ENCODE peak calls at places on chromosomes 13 and 19, in eight cellular contexts. L is testis; E is psoas muscle; X is fibroblast of lung; Z is K562; W is naive thymus-derived CD4-positive, alpha-beta T cell; S is left ventricle myocardium inferior; R is CD8-positive, alpha-beta T cell. D is an unnamed sample.
A peak's percentile ranks its signal among the peaks of the same experiment; 100 is the strongest.

GRCh38 chr13:59261928-59262488 is 901.7 kb downstream of the DIAPH3 start:
- DNase-seq in L (peak; percentile 18), E (no peak), X (peak; percentile 50), Z (peak; percentile 12), W (no peak), S (no peak), R (no peak), D (no peak)

GRCh38 chr19:4633140-4633967 is 6.0 kb upstream of the TNFAIP8L1 start:
- DNase-seq in L (peak; percentile 67), E (peak; percentile 50), X (peak; percentile 68), Z (peak; percentile 88), W (peak; percentile 31), S (peak; percentile 58), R (no peak), D (no peak)

GRCh38 chr13:73142091-73142490 is 83.3 kb downstream of the KLF5 start:
- DNase-seq in L (no peak), E (no peak), X (peak; percentile 4), Z (no peak), W (no peak), S (no peak), R (no peak), D (no peak)

GRCh38 chr13:50793026-50793425 is 50.5 kb downstream of the DLEU7 start:
- DNase-seq in L (no peak), E (no peak), X (no peak), Z (no peak), W (no peak), S (no peak), R (no peak), D (no peak)

GRCh38 chr13:28530729-28531194 is 35.8 kb upstream of the FLT1 start:
- DNase-seq in L (no peak), E (no peak), X (peak; percentile 36), Z (no peak), W (no peak), S (no peak), R (no peak), D (peak; percentile 85)

GRCh38 chr13:110798595-110798994 is 85.1 kb downstream of the ING1 start:
- DNase-seq in L (no peak), E (no peak), X (no peak), Z (no peak), W (no peak), S (no peak), R (no peak), D (no peak)

GRCh38 chr19:37669336-37669963 is 14.2 kb upstream of the ZFP30 start:
- DNase-seq in L (no peak), E (no peak), X (no peak), Z (no peak), W (no peak), S (no peak), R (no peak), D (no peak)

GRCh38 chr13:28268800-28269223 is 130.5 kb downstream of the PAN3 start:
- DNase-seq in L (no peak), E (no peak), X (no peak), Z (no peak), W (no peak), S (no peak), R (no peak), D (no peak)

GRCh38 chr19:31633014-31633413 is 283.8 kb upstream of the TSHZ3 start:
- DNase-seq in L (no peak), E (no peak), X (no peak), Z (no peak), W (no peak), S (no peak), R (no peak), D (no peak)

GRCh38 chr19:40539070-40539469 is 37.6 kb upstream of the SHKBP1 start:
- DNase-seq in L (no peak), E (no peak), X (no peak), Z (no peak), W (no peak), S (no peak), R (no peak), D (no peak)

GRCh38 chr19:40467007-40467565 is 285 bp downstream of the SPTBN4 start:
- DNase-seq in L (no peak), E (no peak), X (no peak), Z (no peak), W (no peak), S (no peak), R (no peak), D (no peak)

GRCh38 chr19:38728752-38729541 is 15.3 kb downstream of the CAPN12 start:
- DNase-seq in L (peak; percentile 23), E (no peak), X (no peak), Z (no peak), W (no peak), S (peak; percentile 27), R (no peak), D (peak; percentile 31)

GRCh38 chr19:13932911-13933393 is 5.3 kb downstream of the PODNL1 start:
- DNase-seq in L (no peak), E (no peak), X (no peak), Z (no peak), W (no peak), S (no peak), R (no peak), D (no peak)

GRCh38 chr13:110518571-110518970 is 43.0 kb downstream of the RAB20 start:
- DNase-seq in L (no peak), E (no peak), X (no peak), Z (no peak), W (no peak), S (no peak), R (no peak), D (no peak)

GRCh38 chr13:97028441-97029299 is 34.4 kb upstream of the OXGR1 start:
- DNase-seq in L (peak; percentile 76), E (peak; percentile 48), X (peak; percentile 58), Z (peak; percentile 37), W (peak; percentile 15), S (peak; percentile 33), R (peak; percentile 51), D (no peak)

GRCh38 chr19:2527716-2528115 is 51.8 kb downstream of the GADD45B start:
- DNase-seq in L (no peak), E (no peak), X (no peak), Z (no peak), W (no peak), S (no peak), R (no peak), D (no peak)

DNA sequence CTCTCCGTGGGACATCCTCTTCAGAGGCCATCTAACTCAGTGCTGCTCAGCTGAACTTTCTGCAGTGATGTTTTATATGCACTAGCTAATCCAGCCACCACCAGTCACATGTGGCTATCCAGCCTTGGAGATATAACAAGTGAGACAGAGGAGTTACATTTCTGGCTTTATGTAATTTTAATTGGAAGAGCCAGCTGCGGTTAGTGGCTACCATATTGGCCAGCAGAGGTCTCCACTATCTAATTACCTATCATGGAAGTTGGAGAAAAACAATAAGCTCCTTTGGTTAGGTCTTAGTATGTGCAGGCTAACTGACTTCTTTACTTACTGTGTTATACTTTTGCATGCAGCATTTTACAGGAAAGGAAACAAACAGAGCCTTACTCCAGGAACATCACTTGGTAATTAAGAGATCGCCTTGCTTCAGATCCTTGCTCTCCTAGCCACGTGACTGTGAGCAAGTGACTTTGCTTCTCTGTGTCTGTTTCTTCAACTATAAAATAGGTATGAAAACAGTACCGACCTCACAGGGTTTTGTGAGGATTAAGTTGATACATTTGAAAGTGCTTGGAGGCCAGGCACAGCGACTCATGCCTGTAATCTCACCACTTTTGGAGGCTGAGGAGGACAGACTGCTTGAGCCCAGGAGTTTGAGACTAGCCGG is 1.6 kb upstream of the KLK10 start:
- DNase-seq in L (peak; percentile 79), E (no peak), X (peak; percentile 56), Z (peak; percentile 61), W (peak; percentile 24), S (no peak), R (no peak), D (no peak)
- H3K4me1 ChIP-seq in L (peaks cover 30% of the 10 kb centered on the region), E (no peaks in the 10 kb centered on the region), X (no peaks in the 10 kb centered on the region), Z (peaks cover 30% of the 10 kb centered on the region), W (no peaks in the 10 kb centered on the region), S (peaks cover 27% of the 10 kb centered on the region), R (peaks cover 17% of the 10 kb centered on the region), D (peaks cover 4% of the 10 kb centered on the region)

DNA sequence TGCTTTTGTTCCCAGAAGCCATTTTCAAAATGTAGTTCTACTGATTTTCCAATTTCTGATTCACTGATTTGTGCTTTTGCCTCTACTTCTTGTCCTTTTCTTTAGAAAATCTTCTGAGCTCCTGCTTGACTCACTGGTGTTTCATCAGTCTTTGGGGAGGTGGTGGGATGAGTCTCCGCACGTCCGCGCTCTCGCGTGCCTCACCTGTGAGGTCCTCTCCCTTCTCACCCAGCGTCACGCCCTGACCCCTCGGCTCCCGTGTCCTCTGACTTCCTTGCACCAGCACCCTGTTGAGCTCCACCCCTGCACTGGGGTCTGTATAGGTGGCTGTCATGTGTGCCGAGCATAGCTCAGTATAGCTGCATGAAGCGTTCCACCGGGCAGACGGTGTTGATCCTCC is 52.7 kb upstream of the MCF2L start:
- DNase-seq in L (no peak), E (no peak), X (no peak), Z (no peak), W (no peak), S (no peak), R (no peak), D (no peak)
- H3K27me3 ChIP-seq in L (no peaks in the 10 kb centered on the region), E (peaks cover 1% of the 10 kb centered on the region), X (peaks cover 7% of the 10 kb centered on the region), Z (peaks cover 54% of the 10 kb centered on the region), W (no peaks in the 10 kb centered on the region), S (peaks cover 62% of the 10 kb centered on the region), R (no peaks in the 10 kb centered on the region), D (no peaks in the 10 kb centered on the region)

DNA sequence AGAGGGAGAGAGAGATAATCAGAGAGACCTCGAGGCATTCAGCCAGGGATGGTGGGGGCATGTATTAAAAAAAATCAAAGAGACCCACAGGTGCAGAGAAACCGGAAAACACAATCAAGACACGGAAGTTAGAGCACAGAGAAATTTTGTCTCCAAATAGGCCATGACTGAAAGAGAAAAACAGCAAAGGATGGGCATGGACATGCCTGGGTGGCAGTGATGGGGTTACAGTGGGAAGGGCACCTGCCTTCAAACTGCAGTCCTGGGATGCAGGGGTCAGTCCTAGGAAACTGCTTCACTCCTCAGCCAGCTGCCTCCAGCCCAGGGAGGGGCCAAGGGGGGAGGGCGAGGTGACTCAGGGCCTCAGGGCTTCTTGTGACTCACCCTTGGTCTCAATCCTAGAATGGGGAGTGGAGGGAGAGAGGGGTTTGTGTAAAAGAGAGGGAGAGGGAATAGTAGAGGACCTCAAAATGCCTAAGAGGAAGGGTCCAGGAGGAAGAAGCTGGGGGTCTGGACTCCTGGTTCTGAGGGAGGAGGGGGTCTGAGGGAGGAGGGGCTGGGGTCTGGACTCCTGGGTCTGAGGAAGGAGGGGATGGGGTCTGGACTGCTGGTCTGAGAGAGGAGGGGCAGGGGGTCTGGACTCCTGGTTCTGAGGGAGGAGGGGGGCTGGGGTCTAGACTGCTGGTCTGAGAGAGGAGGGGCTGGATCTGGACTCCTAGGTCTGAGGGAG is 3.6 kb upstream of the KCNN4 start:
- DNase-seq in L (no peak), E (peak; percentile 65), X (peak; percentile 83), Z (peak; percentile 94), W (peak; percentile 51), S (no peak), R (peak; percentile 70), D (peak; percentile 75)
- H3K27ac ChIP-seq in L (no peak overlapping the region), E (no peak overlapping the region), X (peak overlapping the region; percentile 54), Z (peak overlapping the region; percentile 75), W (peak overlapping the region; percentile 72), S (no peak overlapping the region), R (peak overlapping the region; percentile 25), D (no peak overlapping the region)

DNA sequence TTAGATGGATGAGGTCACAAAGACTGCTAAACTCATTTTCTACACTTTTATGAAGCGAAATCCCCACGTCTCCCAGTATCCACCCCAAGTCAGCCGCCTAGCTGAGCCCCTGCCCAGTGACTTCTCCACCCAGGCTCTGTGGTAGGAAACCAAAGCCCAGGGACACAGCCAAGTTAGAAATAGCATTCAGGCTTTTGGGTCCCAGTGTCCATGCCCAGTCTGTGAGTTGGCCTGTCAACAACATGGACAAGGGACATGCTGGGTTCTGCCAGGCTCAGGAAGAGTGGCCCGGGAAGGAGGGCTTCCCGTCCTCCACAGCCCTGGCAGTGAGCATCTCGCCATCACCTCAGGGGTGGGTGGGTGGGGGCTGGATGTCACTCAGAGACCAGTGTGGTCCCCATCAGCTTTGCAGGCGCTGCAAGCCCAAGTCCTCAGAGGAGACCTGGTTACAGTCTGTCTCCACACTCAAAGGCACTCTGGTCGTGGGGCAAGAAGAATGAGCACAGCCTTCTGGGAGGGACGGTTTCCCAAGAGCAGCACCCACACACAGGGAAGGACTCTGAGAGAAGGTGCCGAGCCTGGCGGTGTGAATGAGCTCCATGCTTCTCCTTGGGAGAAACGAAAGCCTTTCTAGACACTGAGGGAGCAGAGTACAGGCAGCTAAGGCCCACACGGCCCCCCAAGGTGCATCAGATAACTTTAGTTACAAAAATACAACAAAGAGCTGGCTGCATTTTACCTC is 473.8 kb downstream of the FOXO1 start:
- DNase-seq in L (no peak), E (peak; percentile 43), X (no peak), Z (no peak), W (no peak), S (no peak), R (no peak), D (peak; percentile 35)
- H3K4me1 ChIP-seq in L (peaks cover 33% of the 10 kb centered on the region), E (peaks cover 39% of the 10 kb centered on the region), X (no peaks in the 10 kb centered on the region), Z (no peaks in the 10 kb centered on the region), W (peaks cover 41% of the 10 kb centered on the region), S (peaks cover 44% of the 10 kb centered on the region), R (peaks cover 49% of the 10 kb centered on the region), D (peaks cover 17% of the 10 kb centered on the region)

D was measured in left lung.